ENCODE peak calls at places on chromosomes 16 and 17, in eight cellular contexts. One of them, this sample, is unnamed.

GRCh38 chr16:11792404-11793260 is 4.4 kb downstream of the ZC3H7A start:
- DNase-seq in PC-3: no peak
- DNase-seq in ascending aorta: no peak
- DNase-seq in fibroblast of mammary gland: no peak
- DNase-seq in DND-41: no peak
- DNase-seq in colonic mucosa: peak
- DNase-seq in fibroblast of lung: no peak
- DNase-seq in HCT116: no peak
- DNase-seq in this sample: no peak

GRCh38 chr16:89004209-89004831 is 27.3 kb upstream of the CBFA2T3 start:
- DNase-seq in PC-3: no peak
- DNase-seq in HCT116: no peak
- DNase-seq in fibroblast of mammary gland: no peak
- DNase-seq in colonic mucosa: no peak
- DNase-seq in DND-41: no peak
- DNase-seq in fibroblast of lung: no peak
- DNase-seq in ascending aorta: no peak
- DNase-seq in this sample: no peak

GRCh38 chr17:2751482-2751881 is 2.0 kb upstream of the CCDC92B start:
- DNase-seq in HCT116: no peak
- DNase-seq in PC-3: no peak
- DNase-seq in ascending aorta: no peak
- DNase-seq in fibroblast of mammary gland: no peak
- DNase-seq in fibroblast of lung: no peak
- DNase-seq in DND-41: no peak
- DNase-seq in colonic mucosa: no peak
- DNase-seq in this sample: no peak

GRCh38 chr16:79882292-79882995 is 281.9 kb upstream of the MAF start:
- DNase-seq in colonic mucosa: no peak
- DNase-seq in PC-3: no peak
- DNase-seq in HCT116: no peak
- DNase-seq in ascending aorta: no peak
- DNase-seq in fibroblast of lung: peak
- DNase-seq in DND-41: no peak
- DNase-seq in fibroblast of mammary gland: no peak
- DNase-seq in this sample: no peak

GRCh38 chr17:79463421-79464309 is 147.2 kb downstream of the RBFOX3 start:
- DNase-seq in colonic mucosa: no peak
- DNase-seq in fibroblast of lung: no peak
- DNase-seq in DND-41: no peak
- DNase-seq in ascending aorta: no peak
- DNase-seq in HCT116: no peak
- DNase-seq in fibroblast of mammary gland: no peak
- DNase-seq in PC-3: no peak
- DNase-seq in this sample: no peak

GRCh38 chr16:49700928-49701685 is 154.8 kb downstream of the ZNF423 start:
- DNase-seq in fibroblast of lung: peak
- DNase-seq in fibroblast of mammary gland: no peak
- DNase-seq in colonic mucosa: no peak
- DNase-seq in DND-41: no peak
- DNase-seq in PC-3: no peak
- DNase-seq in HCT116: no peak
- DNase-seq in ascending aorta: no peak
- DNase-seq in this sample: no peak

GRCh38 chr17:40480501-40481003 is 20.9 kb downstream of the TNS4 start:
- DNase-seq in colonic mucosa: peak
- DNase-seq in fibroblast of lung: peak
- DNase-seq in PC-3: peak
- DNase-seq in ascending aorta: no peak
- DNase-seq in fibroblast of mammary gland: no peak
- DNase-seq in HCT116: no peak
- DNase-seq in DND-41: peak
- DNase-seq in this sample: peak

GRCh38 chr17:68910789-68911431 is 44.3 kb downstream of the ABCA8 start:
- DNase-seq in PC-3: no peak
- DNase-seq in HCT116: no peak
- DNase-seq in fibroblast of mammary gland: no peak
- DNase-seq in colonic mucosa: no peak
- DNase-seq in ascending aorta: no peak
- DNase-seq in fibroblast of lung: no peak
- DNase-seq in DND-41: no peak
- DNase-seq in this sample: no peak

GRCh38 chr17:6365187-6365943 is 69.6 kb downstream of the AIPL1 start:
- DNase-seq in ascending aorta: no peak
- DNase-seq in PC-3: peak
- DNase-seq in DND-41: no peak
- DNase-seq in HCT116: no peak
- DNase-seq in fibroblast of mammary gland: peak
- DNase-seq in colonic mucosa: peak
- DNase-seq in fibroblast of lung: peak
- DNase-seq in this sample: peak

DNA sequence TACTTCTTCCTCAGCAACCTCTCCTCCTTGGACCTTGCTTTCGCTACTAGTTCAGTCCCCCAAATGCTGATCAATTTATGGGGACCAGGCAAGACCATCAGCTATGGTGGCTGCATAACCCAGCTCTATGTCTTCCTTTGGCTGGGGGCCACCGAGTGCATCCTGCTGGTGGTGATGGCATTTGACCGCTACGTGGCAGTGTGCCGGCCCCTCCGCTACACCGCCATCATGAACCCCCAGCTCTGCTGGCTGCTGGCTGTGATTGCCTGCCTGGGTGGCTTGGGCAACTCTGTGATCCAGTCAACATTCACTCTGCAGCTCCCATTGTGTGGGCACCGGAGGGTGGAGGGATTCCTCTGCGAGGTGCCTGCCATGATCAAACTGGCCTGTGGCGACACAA is 429 bp downstream of the OR2C1 start:
- DNase-seq in ascending aorta: no peak
- DNase-seq in fibroblast of lung: no peak
- DNase-seq in PC-3: no peak
- DNase-seq in HCT116: no peak
- DNase-seq in fibroblast of mammary gland: no peak
- DNase-seq in colonic mucosa: no peak
- DNase-seq in DND-41: no peak
- DNase-seq in this sample: no peak
- TF ChIP-seq CTCF in ascending aorta: no peak
- TF ChIP-seq CTCF in fibroblast of lung: no peak
- TF ChIP-seq CTCF in PC-3: peak
- TF ChIP-seq CTCF in HCT116: no peak
- TF ChIP-seq CTCF in fibroblast of mammary gland: no peak
- TF ChIP-seq CTCF in colonic mucosa: no peak
- TF ChIP-seq CTCF in DND-41: no peak
- TF ChIP-seq CTCF in this sample: no peak

DNA sequence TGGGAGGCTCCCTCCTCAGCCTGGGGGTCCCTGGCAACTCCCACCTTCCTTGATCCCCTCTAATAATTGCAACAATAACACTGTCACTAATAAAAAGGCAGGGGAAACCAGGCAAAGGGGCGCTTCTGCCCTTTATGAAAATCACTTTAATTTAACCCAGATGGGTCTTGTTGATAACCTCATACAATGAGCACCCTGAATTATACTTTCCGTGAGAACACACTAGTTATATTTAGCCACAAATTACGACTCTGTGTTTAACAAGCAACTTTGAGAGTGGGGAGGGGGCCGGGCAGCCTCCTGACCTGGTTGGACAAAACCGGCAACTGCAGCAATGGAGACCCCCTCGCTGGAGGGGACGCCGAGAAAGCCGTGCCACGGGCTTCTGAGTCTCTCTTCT is 5.7 kb upstream of the BAHCC1 start:
- DNase-seq in PC-3: no peak
- DNase-seq in colonic mucosa: no peak
- DNase-seq in ascending aorta: no peak
- DNase-seq in fibroblast of lung: no peak
- DNase-seq in HCT116: no peak
- DNase-seq in DND-41: no peak
- DNase-seq in fibroblast of mammary gland: no peak
- DNase-seq in this sample: no peak
- H3K4me3 ChIP-seq in PC-3: no peak
- H3K4me3 ChIP-seq in colonic mucosa: no peak
- H3K4me3 ChIP-seq in ascending aorta: no peak
- H3K4me3 ChIP-seq in fibroblast of lung: no peak
- H3K4me3 ChIP-seq in HCT116: no peak
- H3K4me3 ChIP-seq in DND-41: no peak
- H3K4me3 ChIP-seq in fibroblast of mammary gland: no peak
- H3K4me3 ChIP-seq in this sample: no peak

GRCh38 chr16:20004931-20005330 is 68.8 kb downstream of the GPR139 start:
- DNase-seq in fibroblast of mammary gland: no peak
- DNase-seq in PC-3: no peak
- DNase-seq in ascending aorta: no peak
- DNase-seq in HCT116: no peak
- DNase-seq in DND-41: no peak
- DNase-seq in fibroblast of lung: no peak
- DNase-seq in colonic mucosa: no peak
- DNase-seq in this sample: no peak
- TF ChIP-seq CTCF in fibroblast of mammary gland: no peak
- TF ChIP-seq CTCF in PC-3: peak
- TF ChIP-seq CTCF in ascending aorta: no peak
- TF ChIP-seq CTCF in HCT116: peak
- TF ChIP-seq CTCF in DND-41: peak
- TF ChIP-seq CTCF in fibroblast of lung: no peak
- TF ChIP-seq CTCF in colonic mucosa: no peak
- TF ChIP-seq CTCF in this sample: no peak

GRCh38 chr17:17685775-17686291 is 4.6 kb downstream of the RAI1 start:
- DNase-seq in PC-3: peak
- DNase-seq in DND-41: no peak
- DNase-seq in colonic mucosa: peak
- DNase-seq in ascending aorta: no peak
- DNase-seq in fibroblast of mammary gland: peak
- DNase-seq in HCT116: peak
- DNase-seq in fibroblast of lung: peak
- DNase-seq in this sample: peak
- H3K4me3 ChIP-seq in PC-3: peak
- H3K4me3 ChIP-seq in DND-41: no peak
- H3K4me3 ChIP-seq in colonic mucosa: no peak
- H3K4me3 ChIP-seq in ascending aorta: no peak
- H3K4me3 ChIP-seq in fibroblast of mammary gland: peak
- H3K4me3 ChIP-seq in HCT116: peak
- H3K4me3 ChIP-seq in fibroblast of lung: peak
- H3K4me3 ChIP-seq in this sample: no peak

GRCh38 chr17:17401271-17401781 is 75.5 kb upstream of the MED9 start:
- DNase-seq in ascending aorta: no peak
- DNase-seq in HCT116: peak
- DNase-seq in DND-41: no peak
- DNase-seq in PC-3: peak
- DNase-seq in fibroblast of mammary gland: peak
- DNase-seq in colonic mucosa: no peak
- DNase-seq in fibroblast of lung: no peak
- DNase-seq in this sample: peak
- TF ChIP-seq CTCF in ascending aorta: no peak
- TF ChIP-seq CTCF in HCT116: peak
- TF ChIP-seq CTCF in DND-41: peak
- TF ChIP-seq CTCF in PC-3: peak
- TF ChIP-seq CTCF in fibroblast of mammary gland: no peak
- TF ChIP-seq CTCF in colonic mucosa: no peak
- TF ChIP-seq CTCF in fibroblast of lung: no peak
- TF ChIP-seq CTCF in this sample: no peak

DNA sequence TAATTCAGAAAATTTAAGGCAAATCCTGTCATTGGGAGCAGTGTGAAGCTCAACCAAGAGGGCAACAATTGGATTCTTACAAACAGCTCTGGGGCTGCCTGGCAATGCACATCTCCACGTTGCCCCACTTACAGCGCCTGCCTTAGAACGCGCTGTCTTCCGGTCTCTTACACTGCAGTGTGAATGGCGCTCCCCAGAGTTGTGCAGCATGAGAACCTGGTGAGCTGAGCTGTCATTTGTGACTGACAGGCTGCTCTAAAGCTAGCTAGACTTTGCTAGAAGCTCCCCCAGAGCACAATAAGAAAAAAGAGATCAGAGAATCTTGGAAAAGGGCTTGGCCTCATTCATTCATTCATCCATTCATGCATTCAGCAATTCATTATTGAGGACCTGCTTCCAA is 64.5 kb upstream of the PLCG2 start:
- DNase-seq in fibroblast of mammary gland: no peak
- DNase-seq in colonic mucosa: no peak
- DNase-seq in PC-3: no peak
- DNase-seq in fibroblast of lung: no peak
- DNase-seq in HCT116: no peak
- DNase-seq in DND-41: no peak
- DNase-seq in ascending aorta: no peak
- DNase-seq in this sample: no peak
- H3K4me3 ChIP-seq in fibroblast of mammary gland: no peak
- H3K4me3 ChIP-seq in colonic mucosa: no peak
- H3K4me3 ChIP-seq in PC-3: no peak
- H3K4me3 ChIP-seq in fibroblast of lung: no peak
- H3K4me3 ChIP-seq in HCT116: no peak
- H3K4me3 ChIP-seq in DND-41: no peak
- H3K4me3 ChIP-seq in ascending aorta: no peak
- H3K4me3 ChIP-seq in this sample: no peak

GRCh38 chr17:47916489-47917208 is 20.6 kb downstream of the SP2 start:
- DNase-seq in fibroblast of lung: no peak
- DNase-seq in PC-3: no peak
- DNase-seq in HCT116: no peak
- DNase-seq in ascending aorta: no peak
- DNase-seq in colonic mucosa: no peak
- DNase-seq in fibroblast of mammary gland: no peak
- DNase-seq in DND-41: no peak
- DNase-seq in this sample: no peak
- TF ChIP-seq CTCF in fibroblast of lung: no peak
- TF ChIP-seq CTCF in PC-3: no peak
- TF ChIP-seq CTCF in HCT116: no peak
- TF ChIP-seq CTCF in ascending aorta: no peak
- TF ChIP-seq CTCF in colonic mucosa: no peak
- TF ChIP-seq CTCF in fibroblast of mammary gland: no peak
- TF ChIP-seq CTCF in DND-41: no peak
- TF ChIP-seq CTCF in this sample: no peak

GRCh38 chr17:14547016-14547415 is 246.1 kb downstream of the HS3ST3B1 start:
- DNase-seq in ascending aorta: no peak
- DNase-seq in DND-41: no peak
- DNase-seq in PC-3: no peak
- DNase-seq in fibroblast of lung: no peak
- DNase-seq in HCT116: no peak
- DNase-seq in colonic mucosa: no peak
- DNase-seq in fibroblast of mammary gland: no peak
- DNase-seq in this sample: no peak
- H3K4me3 ChIP-seq in ascending aorta: no peak
- H3K4me3 ChIP-seq in DND-41: no peak
- H3K4me3 ChIP-seq in PC-3: no peak
- H3K4me3 ChIP-seq in fibroblast of lung: no peak
- H3K4me3 ChIP-seq in HCT116: no peak
- H3K4me3 ChIP-seq in colonic mucosa: no peak
- H3K4me3 ChIP-seq in fibroblast of mammary gland: no peak
- H3K4me3 ChIP-seq in this sample: no peak

This sample was measured in epithelial cell of esophagus.